ENCODE peak calls at places on chromosome 4, in seven cellular contexts. V is cardiac fibroblast; S is stimulated activated CD4-positive, alpha-beta T cell treated with anti-CD3 and anti-CD28 coated beads, Interleukin-12 subunit alpha, Interleukin-12 subunit beta, amount 100 ng/mL, for 48 hours; H is activated T-cell treated with anti-CD3 and anti-CD28 coated beads for 4 hours; J is Kasumi-1; A is ureter; P is SW480. I is an unnamed sample.

GRCh38 chr4:146632770-146633470 is 5.8 kb upstream of the POU4F2 start:
- DNase-seq in V (no peak), S (no peak), H (no peak), J (no peak), A (no peak), P (no peak), I (no peak)

GRCh38 chr4:165085946-165086345 is 26.7 kb downstream of the TMEM192 start:
- DNase-seq in V (peak; percentile 32), S (no peak), H (no peak), J (no peak), A (no peak), P (no peak), I (no peak)

GRCh38 chr4:10655968-10656367 is 28.6 kb downstream of the CLNK start:
- DNase-seq in V (peak; percentile 81), S (no peak), H (no peak), J (no peak), A (no peak), P (peak; percentile 5), I (no peak)

GRCh38 chr4:39375478-39375877 is 9.3 kb upstream of the RFC1 start:
- DNase-seq in V (no peak), S (no peak), H (no peak), J (no peak), A (no peak), P (no peak), I (no peak)

GRCh38 chr4:54754394-54754793 is 96.6 kb downstream of the KIT start:
- DNase-seq in V (no peak), S (no peak), H (no peak), J (no peak), A (no peak), P (no peak), I (no peak)

GRCh38 chr4:109729563-109730293 is at the start of gene PLA2G12A:
- DNase-seq in V (peak; percentile 47), S (peak; percentile 46), H (peak; percentile 62), J (peak; percentile 62), A (peak; percentile 83), P (peak; percentile 88), I (peak; percentile 62)

GRCh38 chr4:146520894-146521542 is 722 bp downstream of the SLC10A7 start:
- DNase-seq in V (peak; percentile 63), S (peak; percentile 3), H (no peak), J (peak; percentile 48), A (no peak), P (peak; percentile 68), I (no peak)

GRCh38 chr4:164215113-164215741 is 538.7 kb upstream of the SMIM31 start:
- DNase-seq in V (no peak), S (no peak), H (no peak), J (no peak), A (no peak), P (no peak), I (no peak)

I was measured in hippocampal formation.